ENCODE peak calls at places on chromosomes 5 and 9, in four cellular contexts. X is cardiac septum, E is ELR, G is cardiac fibroblast. M is an unnamed sample.

GRCh38 chr5:74595143-74595915 is 45.2 kb downstream of the ENC1 start:
- DNase-seq in X (no peak), E (peak; percentile 70), G (peak; percentile 92), M (peak; percentile 61)

GRCh38 chr9:22240619-22241018 is 206.0 kb upstream of the DMRTA1 start:
- DNase-seq in X (no peak), E (peak; percentile 78), G (peak; percentile 39), M (peak; percentile 75)

GRCh38 chr9:126068534-126069230 is 257.9 kb upstream of the MVB12B start:
- DNase-seq in X (no peak), E (no peak), G (no peak), M (no peak)

GRCh38 chr9:104386425-104387069 is 117.5 kb upstream of the OR13F1 start:
- DNase-seq in X (no peak), E (peak; percentile 69), G (peak; percentile 61), M (peak; percentile 39)

GRCh38 chr5:130402906-130403305 is 498.6 kb downstream of the CHSY3 start:
- DNase-seq in X (no peak), E (no peak), G (no peak), M (no peak)

GRCh38 chr5:97355775-97356174 is 172.7 kb upstream of the RIOK2 start:
- DNase-seq in X (no peak), E (no peak), G (no peak), M (no peak)

GRCh38 chr5:159975462-159976019 is 33.4 kb upstream of the TTC1 start:
- DNase-seq in X (no peak), E (peak; percentile 94), G (peak; percentile 93), M (peak; percentile 98)

GRCh38 chr5:122297587-122298298 is 14.3 kb upstream of the SNCAIP start:
- DNase-seq in X (no peak), E (no peak), G (no peak), M (no peak)

GRCh38 chr9:133285252-133285775 is 10.3 kb upstream of the ABO start:
- DNase-seq in X (no peak), E (no peak), G (no peak), M (no peak)

GRCh38 chr9:99118782-99119466 is 14.0 kb downstream of the TGFBR1 start:
- DNase-seq in X (no peak), E (no peak), G (no peak), M (no peak)

GRCh38 chr5:120382813-120383212 is 81.3 kb upstream of the PRR16 start:
- DNase-seq in X (no peak), E (no peak), G (no peak), M (no peak)

GRCh38 chr9:87270241-87271234 is 227.1 kb upstream of the DAPK1 start:
- DNase-seq in X (no peak), E (peak; percentile 56), G (peak; percentile 70), M (peak; percentile 54)

GRCh38 chr5:152349683-152350526 is 55.2 kb downstream of the NMUR2 start:
- DNase-seq in X (no peak), E (peak; percentile 42), G (peak; percentile 44), M (peak; percentile 3)

M was measured in HCEC 1CT.